ENCODE peak calls at places on chromosomes 12 and 14, in seven cellular contexts. One of them, this sample, is unnamed.

GRCh38 chr12:116102019-116102418 is 175.5 kb downstream of the MED13L start:
- DNase-seq in CD8-positive, alpha-beta T cell: no peak
- DNase-seq in omental fat pad: no peak
- DNase-seq in astrocyte of the spinal cord: no peak
- DNase-seq in endothelial cell: no peak
- DNase-seq in dorsolateral prefrontal cortex: no peak
- DNase-seq in right atrium auricular region: no peak
- DNase-seq in this sample: no peak

GRCh38 chr14:104664588-104664987 is 24.8 kb upstream of the INF2 start:
- DNase-seq in CD8-positive, alpha-beta T cell: no peak
- DNase-seq in omental fat pad: no peak
- DNase-seq in astrocyte of the spinal cord: no peak
- DNase-seq in endothelial cell: no peak
- DNase-seq in dorsolateral prefrontal cortex: no peak
- DNase-seq in right atrium auricular region: no peak
- DNase-seq in this sample: no peak

GRCh38 chr14:50823051-50823762 is 7.8 kb downstream of the NIN start:
- DNase-seq in CD8-positive, alpha-beta T cell: no peak
- DNase-seq in omental fat pad: no peak
- DNase-seq in astrocyte of the spinal cord: no peak
- DNase-seq in endothelial cell: no peak
- DNase-seq in dorsolateral prefrontal cortex: no peak
- DNase-seq in right atrium auricular region: no peak
- DNase-seq in this sample: no peak

GRCh38 chr14:32985881-32986280 is 47.2 kb downstream of the NPAS3 start:
- DNase-seq in CD8-positive, alpha-beta T cell: no peak
- DNase-seq in omental fat pad: no peak
- DNase-seq in astrocyte of the spinal cord: peak
- DNase-seq in endothelial cell: no peak
- DNase-seq in dorsolateral prefrontal cortex: peak
- DNase-seq in right atrium auricular region: no peak
- DNase-seq in this sample: peak

GRCh38 chr12:107429006-107429698 is 256.4 kb upstream of the PWP1 start:
- DNase-seq in CD8-positive, alpha-beta T cell: no peak
- DNase-seq in omental fat pad: no peak
- DNase-seq in astrocyte of the spinal cord: no peak
- DNase-seq in endothelial cell: no peak
- DNase-seq in dorsolateral prefrontal cortex: no peak
- DNase-seq in right atrium auricular region: no peak
- DNase-seq in this sample: no peak

GRCh38 chr14:22748691-22749090 is 17.8 kb upstream of the OXA1L start:
- DNase-seq in CD8-positive, alpha-beta T cell: no peak
- DNase-seq in omental fat pad: no peak
- DNase-seq in astrocyte of the spinal cord: no peak
- DNase-seq in endothelial cell: no peak
- DNase-seq in dorsolateral prefrontal cortex: no peak
- DNase-seq in right atrium auricular region: no peak
- DNase-seq in this sample: no peak

GRCh38 chr14:61744239-61744638 is 18.0 kb upstream of the SNAPC1 start:
- DNase-seq in CD8-positive, alpha-beta T cell: no peak
- DNase-seq in omental fat pad: no peak
- DNase-seq in astrocyte of the spinal cord: no peak
- DNase-seq in endothelial cell: no peak
- DNase-seq in dorsolateral prefrontal cortex: no peak
- DNase-seq in right atrium auricular region: no peak
- DNase-seq in this sample: no peak

GRCh38 chr12:47743311-47743860 is 15.3 kb downstream of the RAPGEF3 start:
- DNase-seq in CD8-positive, alpha-beta T cell: no peak
- DNase-seq in omental fat pad: no peak
- DNase-seq in astrocyte of the spinal cord: no peak
- DNase-seq in endothelial cell: no peak
- DNase-seq in dorsolateral prefrontal cortex: no peak
- DNase-seq in right atrium auricular region: no peak
- DNase-seq in this sample: no peak

GRCh38 chr14:59282366-59282765 is 93.9 kb downstream of the DAAM1 start:
- DNase-seq in CD8-positive, alpha-beta T cell: no peak
- DNase-seq in omental fat pad: no peak
- DNase-seq in astrocyte of the spinal cord: no peak
- DNase-seq in endothelial cell: no peak
- DNase-seq in dorsolateral prefrontal cortex: no peak
- DNase-seq in right atrium auricular region: no peak
- DNase-seq in this sample: no peak

GRCh38 chr14:78902010-78902623 is 731.9 kb downstream of the NRXN3 start:
- DNase-seq in CD8-positive, alpha-beta T cell: no peak
- DNase-seq in omental fat pad: no peak
- DNase-seq in astrocyte of the spinal cord: peak
- DNase-seq in endothelial cell: peak
- DNase-seq in dorsolateral prefrontal cortex: peak
- DNase-seq in right atrium auricular region: no peak
- DNase-seq in this sample: peak

GRCh38 chr12:117803013-117803412 is 165.8 kb downstream of the KSR2 start:
- DNase-seq in CD8-positive, alpha-beta T cell: no peak
- DNase-seq in omental fat pad: no peak
- DNase-seq in astrocyte of the spinal cord: no peak
- DNase-seq in endothelial cell: no peak
- DNase-seq in dorsolateral prefrontal cortex: no peak
- DNase-seq in right atrium auricular region: no peak
- DNase-seq in this sample: no peak

GRCh38 chr14:24136684-24137528 is 912 bp downstream of the PSME1 start:
- DNase-seq in CD8-positive, alpha-beta T cell: no peak
- DNase-seq in omental fat pad: no peak
- DNase-seq in astrocyte of the spinal cord: no peak
- DNase-seq in endothelial cell: no peak
- DNase-seq in dorsolateral prefrontal cortex: no peak
- DNase-seq in right atrium auricular region: no peak
- DNase-seq in this sample: no peak

GRCh38 chr12:125186471-125187147 is 121.4 kb downstream of the AACS start:
- DNase-seq in CD8-positive, alpha-beta T cell: no peak
- DNase-seq in omental fat pad: no peak
- DNase-seq in astrocyte of the spinal cord: no peak
- DNase-seq in endothelial cell: no peak
- DNase-seq in dorsolateral prefrontal cortex: no peak
- DNase-seq in right atrium auricular region: no peak
- DNase-seq in this sample: no peak

GRCh38 chr14:89277229-89277628 is 139.8 kb downstream of the FOXN3 start:
- DNase-seq in CD8-positive, alpha-beta T cell: no peak
- DNase-seq in omental fat pad: no peak
- DNase-seq in astrocyte of the spinal cord: no peak
- DNase-seq in endothelial cell: no peak
- DNase-seq in dorsolateral prefrontal cortex: no peak
- DNase-seq in right atrium auricular region: no peak
- DNase-seq in this sample: no peak

GRCh38 chr14:85565862-85566296 is 35.9 kb downstream of the FLRT2 start:
- DNase-seq in CD8-positive, alpha-beta T cell: no peak
- DNase-seq in omental fat pad: no peak
- DNase-seq in astrocyte of the spinal cord: peak
- DNase-seq in endothelial cell: no peak
- DNase-seq in dorsolateral prefrontal cortex: no peak
- DNase-seq in right atrium auricular region: no peak
- DNase-seq in this sample: no peak

GRCh38 chr12:75361408-75361807 is 26.9 kb downstream of the GLIPR1L1 start:
- DNase-seq in CD8-positive, alpha-beta T cell: no peak
- DNase-seq in omental fat pad: no peak
- DNase-seq in astrocyte of the spinal cord: no peak
- DNase-seq in endothelial cell: no peak
- DNase-seq in dorsolateral prefrontal cortex: no peak
- DNase-seq in right atrium auricular region: no peak
- DNase-seq in this sample: no peak

GRCh38 chr12:31471061-31471460 is 119.9 kb downstream of the DENND5B start:
- DNase-seq in CD8-positive, alpha-beta T cell: no peak
- DNase-seq in omental fat pad: no peak
- DNase-seq in astrocyte of the spinal cord: no peak
- DNase-seq in endothelial cell: no peak
- DNase-seq in dorsolateral prefrontal cortex: no peak
- DNase-seq in right atrium auricular region: no peak
- DNase-seq in this sample: no peak

GRCh38 chr12:76802060-76802459 is 38.1 kb downstream of the ZDHHC17 start:
- DNase-seq in CD8-positive, alpha-beta T cell: no peak
- DNase-seq in omental fat pad: no peak
- DNase-seq in astrocyte of the spinal cord: no peak
- DNase-seq in endothelial cell: no peak
- DNase-seq in dorsolateral prefrontal cortex: no peak
- DNase-seq in right atrium auricular region: no peak
- DNase-seq in this sample: no peak

GRCh38 chr12:559208-559905 is 99.6 kb downstream of the B4GALNT3 start:
- DNase-seq in CD8-positive, alpha-beta T cell: no peak
- DNase-seq in omental fat pad: no peak
- DNase-seq in astrocyte of the spinal cord: no peak
- DNase-seq in endothelial cell: no peak
- DNase-seq in dorsolateral prefrontal cortex: no peak
- DNase-seq in right atrium auricular region: no peak
- DNase-seq in this sample: no peak

GRCh38 chr14:85296466-85297210 is 233.3 kb upstream of the FLRT2 start:
- DNase-seq in CD8-positive, alpha-beta T cell: no peak
- DNase-seq in omental fat pad: no peak
- DNase-seq in astrocyte of the spinal cord: peak
- DNase-seq in endothelial cell: no peak
- DNase-seq in dorsolateral prefrontal cortex: no peak
- DNase-seq in right atrium auricular region: no peak
- DNase-seq in this sample: no peak

GRCh38 chr12:34033628-34034296 is 11.5 kb downstream of the ALG10 start:
- DNase-seq in CD8-positive, alpha-beta T cell: no peak
- DNase-seq in omental fat pad: no peak
- DNase-seq in astrocyte of the spinal cord: peak
- DNase-seq in endothelial cell: no peak
- DNase-seq in dorsolateral prefrontal cortex: no peak
- DNase-seq in right atrium auricular region: no peak
- DNase-seq in this sample: no peak

GRCh38 chr12:124390442-124391116 is 95.7 kb downstream of the RFLNA start:
- DNase-seq in CD8-positive, alpha-beta T cell: no peak
- DNase-seq in omental fat pad: no peak
- DNase-seq in astrocyte of the spinal cord: peak
- DNase-seq in endothelial cell: no peak
- DNase-seq in dorsolateral prefrontal cortex: no peak
- DNase-seq in right atrium auricular region: peak
- DNase-seq in this sample: no peak

GRCh38 chr12:99119449-99119848 is 474.4 kb downstream of the APAF1 start:
- DNase-seq in CD8-positive, alpha-beta T cell: no peak
- DNase-seq in omental fat pad: no peak
- DNase-seq in astrocyte of the spinal cord: no peak
- DNase-seq in endothelial cell: no peak
- DNase-seq in dorsolateral prefrontal cortex: no peak
- DNase-seq in right atrium auricular region: no peak
- DNase-seq in this sample: no peak

GRCh38 chr14:35365130-35366047 is 39.2 kb downstream of the NFKBIA start:
- DNase-seq in CD8-positive, alpha-beta T cell: peak
- DNase-seq in omental fat pad: peak
- DNase-seq in astrocyte of the spinal cord: peak
- DNase-seq in endothelial cell: no peak
- DNase-seq in dorsolateral prefrontal cortex: peak
- DNase-seq in right atrium auricular region: peak
- DNase-seq in this sample: no peak

GRCh38 chr12:96427269-96427729 is 27.1 kb upstream of the CDK17 start:
- DNase-seq in CD8-positive, alpha-beta T cell: no peak
- DNase-seq in omental fat pad: no peak
- DNase-seq in astrocyte of the spinal cord: peak
- DNase-seq in endothelial cell: peak
- DNase-seq in dorsolateral prefrontal cortex: peak
- DNase-seq in right atrium auricular region: peak
- DNase-seq in this sample: no peak

GRCh38 chr14:106586098-106586704 is 1059.8 kb downstream of the TMEM121 start:
- DNase-seq in CD8-positive, alpha-beta T cell: peak
- DNase-seq in omental fat pad: no peak
- DNase-seq in astrocyte of the spinal cord: no peak
- DNase-seq in endothelial cell: no peak
- DNase-seq in dorsolateral prefrontal cortex: no peak
- DNase-seq in right atrium auricular region: no peak
- DNase-seq in this sample: no peak
- TF ChIP-seq CTCF in CD8-positive, alpha-beta T cell: peak
- TF ChIP-seq CTCF in omental fat pad: no peak
- TF ChIP-seq CTCF in astrocyte of the spinal cord: no peak
- TF ChIP-seq CTCF in endothelial cell: no peak
- TF ChIP-seq CTCF in dorsolateral prefrontal cortex: peak
- TF ChIP-seq CTCF in right atrium auricular region: peak
- TF ChIP-seq CTCF in this sample: no peak

DNA sequence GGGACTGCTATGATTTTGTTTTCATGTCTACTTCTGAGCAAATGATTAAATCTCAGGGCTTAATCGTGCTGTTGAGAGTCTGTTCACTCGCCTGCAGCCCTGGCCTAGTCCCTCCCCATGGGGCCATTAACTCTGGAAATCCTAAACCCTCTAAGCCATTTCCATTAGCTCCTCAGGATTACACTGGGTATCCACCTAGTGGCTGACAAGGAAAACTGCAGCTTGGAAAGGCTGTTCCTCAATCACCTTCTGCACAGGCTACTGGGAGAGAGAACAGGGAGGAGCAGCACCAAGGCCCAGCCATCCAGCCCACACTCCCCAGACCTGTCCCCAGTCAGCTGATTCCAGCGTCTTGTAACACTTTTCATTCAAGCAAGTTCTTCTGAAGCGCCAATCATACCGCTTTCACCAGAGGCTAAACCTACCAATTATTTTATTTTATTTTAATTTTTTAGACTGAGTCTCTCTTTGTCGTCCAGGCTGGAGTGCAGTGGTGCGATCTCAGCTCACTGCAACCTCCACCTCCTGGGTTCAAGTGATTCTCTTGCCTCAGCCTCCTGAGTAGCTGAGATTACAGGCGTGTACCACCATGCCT is 48.7 kb downstream of the NEUROD4 start:
- DNase-seq in CD8-positive, alpha-beta T cell: no peak
- DNase-seq in omental fat pad: no peak
- DNase-seq in astrocyte of the spinal cord: peak
- DNase-seq in endothelial cell: peak
- DNase-seq in dorsolateral prefrontal cortex: no peak
- DNase-seq in right atrium auricular region: no peak
- DNase-seq in this sample: peak
- TF ChIP-seq CTCF in CD8-positive, alpha-beta T cell: peak
- TF ChIP-seq CTCF in omental fat pad: no peak
- TF ChIP-seq CTCF in astrocyte of the spinal cord: peak
- TF ChIP-seq CTCF in endothelial cell: peak
- TF ChIP-seq CTCF in dorsolateral prefrontal cortex: peak
- TF ChIP-seq CTCF in right atrium auricular region: peak
- TF ChIP-seq CTCF in this sample: peak

GRCh38 chr14:65622703-65623102 is 210.2 kb downstream of the FUT8 start:
- DNase-seq in CD8-positive, alpha-beta T cell: no peak
- DNase-seq in omental fat pad: no peak
- DNase-seq in astrocyte of the spinal cord: no peak
- DNase-seq in endothelial cell: no peak
- DNase-seq in dorsolateral prefrontal cortex: no peak
- DNase-seq in right atrium auricular region: no peak
- DNase-seq in this sample: no peak
- TF ChIP-seq CTCF in CD8-positive, alpha-beta T cell: no peak
- TF ChIP-seq CTCF in omental fat pad: no peak
- TF ChIP-seq CTCF in astrocyte of the spinal cord: no peak
- TF ChIP-seq CTCF in endothelial cell: no peak
- TF ChIP-seq CTCF in dorsolateral prefrontal cortex: no peak
- TF ChIP-seq CTCF in right atrium auricular region: no peak
- TF ChIP-seq CTCF in this sample: no peak

DNA sequence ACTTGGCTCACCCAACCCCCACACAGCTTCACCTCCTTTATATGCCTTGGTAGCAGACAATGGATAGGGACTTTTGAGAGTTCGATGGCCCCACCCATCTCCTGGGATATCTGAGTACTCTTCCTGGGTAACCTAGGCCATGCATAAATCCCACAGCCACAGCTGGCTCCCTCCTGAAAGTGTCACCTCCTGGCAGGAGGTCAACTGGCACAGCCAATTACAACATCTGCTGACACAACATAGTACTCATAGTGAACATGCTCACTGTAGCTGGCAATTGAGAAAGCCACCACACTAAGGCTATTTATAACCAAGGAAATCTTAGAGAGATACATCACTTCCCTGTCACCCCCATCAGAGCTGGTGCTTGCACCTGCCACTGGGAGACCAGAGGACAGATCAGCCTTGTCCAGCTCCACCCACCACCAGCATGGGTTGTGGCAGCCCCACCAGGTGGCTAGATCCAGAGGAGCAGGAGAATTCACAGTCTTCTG is 410.0 kb downstream of the SYT1 start:
- DNase-seq in CD8-positive, alpha-beta T cell: no peak
- DNase-seq in omental fat pad: no peak
- DNase-seq in astrocyte of the spinal cord: no peak
- DNase-seq in endothelial cell: no peak
- DNase-seq in dorsolateral prefrontal cortex: no peak
- DNase-seq in right atrium auricular region: no peak
- DNase-seq in this sample: no peak
- TF ChIP-seq CTCF in CD8-positive, alpha-beta T cell: no peak
- TF ChIP-seq CTCF in omental fat pad: no peak
- TF ChIP-seq CTCF in astrocyte of the spinal cord: no peak
- TF ChIP-seq CTCF in endothelial cell: no peak
- TF ChIP-seq CTCF in dorsolateral prefrontal cortex: no peak
- TF ChIP-seq CTCF in right atrium auricular region: no peak
- TF ChIP-seq CTCF in this sample: no peak